ENCODE peak calls at places on chromosomes 13 and 19, in seven cellular contexts. O is astrocyte, D is A673, H is DND-41, L is PC-3, T is HCT116, G is neural progenitor cell. K is an unnamed sample.

GRCh38 chr19:32138416-32138815 is 207.0 kb upstream of the ZNF507 start:
- DNase-seq in G (no peak), O (no peak), L (no peak), H (no peak), T (no peak), D (peak; percentile 8), K (no peak)

GRCh38 chr19:52297601-52298358 is 811 bp downstream of the ZNF480 start:
- DNase-seq in T (no peak), O (no peak), L (no peak), G (peak; percentile 5), H (peak; percentile 48), D (peak; percentile 8), K (peak; percentile 3)

GRCh38 chr19:35935911-35936737 is at the start of gene LRFN3:
- DNase-seq in D (peak; percentile 90), L (peak; percentile 66), O (peak; percentile 52), H (peak; percentile 79), G (peak; percentile 95), T (peak; percentile 57), K (peak; percentile 45)

GRCh38 chr19:6773323-6773931 is 919 bp downstream of the VAV1 start:
- DNase-seq in H (peak; percentile 80), L (no peak), T (no peak), O (no peak), G (no peak), D (peak; percentile 89), K (no peak)

GRCh38 chr19:17618919-17619318 is 63.5 kb downstream of the COLGALT1 start:
- DNase-seq in T (no peak), G (no peak), O (no peak), H (no peak), L (no peak), D (no peak), K (no peak)

GRCh38 chr13:48645845-48646244 is 7.9 kb upstream of the CYSLTR2 start:
- DNase-seq in L (no peak), T (no peak), H (no peak), O (no peak), G (no peak), D (no peak), K (no peak)

GRCh38 chr19:29614046-29614445 is 8.0 kb downstream of the POP4 start:
- DNase-seq in O (no peak), D (no peak), T (no peak), G (no peak), H (no peak), L (no peak), K (no peak)

GRCh38 chr19:3785464-3785937 is 680 bp downstream of the MATK start:
- DNase-seq in O (no peak), H (peak; percentile 50), G (peak; percentile 2), T (no peak), L (no peak), D (no peak), K (no peak)

GRCh38 chr13:30334663-30335386 is 27.5 kb upstream of the KATNAL1 start:
- DNase-seq in T (peak; percentile 59), G (peak; percentile 64), H (no peak), L (peak; percentile 44), O (no peak), D (peak; percentile 59), K (peak; percentile 37)

GRCh38 chr19:49157445-49158224 is at the start of gene TRPM4:
- DNase-seq in T (peak; percentile 62), G (peak; percentile 96), O (peak; percentile 46), H (peak; percentile 66), D (peak; percentile 93), L (peak; percentile 96), K (peak; percentile 73)

GRCh38 chr19:42601811-42602443 is 7.2 kb upstream of the CEACAM8 start:
- DNase-seq in H (peak; percentile 63), D (peak; percentile 34), L (peak; percentile 44), G (peak; percentile 48), O (peak; percentile 11), T (no peak), K (no peak)

DNA sequence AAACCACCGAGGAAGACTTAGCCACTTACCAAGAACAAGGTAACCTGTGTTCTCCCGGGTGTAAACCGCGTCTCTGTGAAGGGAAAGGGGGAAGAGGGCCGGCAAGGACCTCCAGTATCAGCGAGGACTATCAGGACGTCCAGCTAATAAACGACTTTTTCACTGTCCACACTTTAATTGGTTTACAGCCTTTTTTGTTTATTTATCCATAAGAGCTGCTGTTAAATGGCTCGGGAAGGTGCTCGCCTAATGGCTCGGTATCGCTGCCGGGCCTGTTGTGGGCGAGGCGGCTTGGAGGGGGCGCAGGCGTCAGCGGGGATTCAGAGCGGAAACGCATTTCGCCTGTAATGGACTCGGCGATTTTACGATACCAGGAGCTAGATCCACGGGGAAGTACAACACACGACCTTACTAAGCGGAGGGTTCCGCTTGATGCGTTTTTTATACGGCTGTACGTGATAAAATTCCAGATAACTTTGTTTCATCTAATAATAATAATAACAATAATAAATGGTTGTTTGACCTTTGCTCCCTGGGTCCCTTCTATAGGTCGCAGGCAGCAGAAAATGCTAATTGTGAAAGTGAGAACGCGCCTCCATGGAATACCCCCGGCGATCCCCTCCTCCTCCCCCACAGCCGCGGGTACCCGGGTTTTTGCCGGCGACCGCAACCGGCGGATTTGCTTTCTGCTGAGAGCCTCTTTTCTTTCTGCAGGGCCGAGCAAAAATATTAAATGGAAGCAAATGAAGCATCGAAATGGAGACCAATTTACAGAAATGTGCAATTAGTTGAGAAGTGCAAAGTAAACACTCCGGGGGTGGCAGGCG is 2.5 kb upstream of the PDX1 start:
- DNase-seq in T (no peak), O (no peak), H (no peak), G (peak; percentile 52), D (no peak), L (no peak), K (no peak)
- TF ChIP-seq EZH2 in T (no peak), O (no peak), H (no peak), G (peak; percentile 86), D (peak; percentile 84), L (no peak), K (peak; percentile 96)

GRCh38 chr19:1310853-1311180 is 25.1 kb downstream of the EFNA2 start:
- DNase-seq in H (no peak), D (no peak), G (peak; percentile 69), O (no peak), T (no peak), L (no peak), K (no peak)
- H3K9me3 ChIP-seq in H (no peaks in the 10 kb centered on the region), D (no peaks in the 10 kb centered on the region), G (no peaks in the 10 kb centered on the region), O (no peaks in the 10 kb centered on the region), T (no peaks in the 10 kb centered on the region), L (no peaks in the 10 kb centered on the region), K (no peaks in the 10 kb centered on the region)

DNA sequence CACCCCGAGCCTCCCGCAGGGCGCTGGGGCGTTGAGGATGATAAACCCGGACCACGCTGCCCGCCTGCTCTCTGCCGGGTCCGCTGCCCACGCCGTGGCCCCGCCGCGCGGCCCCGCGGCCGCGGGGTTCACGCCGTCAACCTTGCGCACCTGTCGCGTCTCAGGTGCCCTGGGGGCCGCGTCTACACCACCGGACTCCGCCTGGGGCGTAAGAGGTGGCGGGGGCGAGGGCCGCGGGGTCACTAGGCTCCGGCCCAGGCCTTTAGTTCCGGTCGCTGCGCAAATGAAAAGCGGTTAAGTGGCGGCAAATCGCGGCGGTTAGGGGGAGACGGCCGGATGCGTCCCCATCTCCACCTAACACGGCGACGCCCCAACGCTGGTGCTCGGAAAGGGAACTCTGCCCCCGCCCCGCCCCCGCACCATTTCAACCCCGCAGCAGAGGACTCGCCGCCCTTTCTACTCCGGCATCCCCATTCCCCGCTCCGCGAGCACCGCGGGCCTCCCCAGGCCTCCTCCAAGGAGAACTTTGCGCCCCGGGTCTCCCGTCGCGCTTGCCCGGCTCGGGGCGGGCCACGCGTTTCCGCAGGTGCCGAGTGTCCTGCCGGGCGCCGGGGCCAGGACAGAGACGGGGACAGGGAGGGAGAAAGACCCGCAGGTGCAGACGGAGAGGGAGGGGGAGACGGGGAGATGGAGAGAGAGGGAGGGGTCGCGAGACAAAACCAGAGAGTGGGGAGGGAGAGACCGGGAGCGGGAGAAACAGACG is 4.3 kb downstream of the ONECUT3 start:
- DNase-seq in H (no peak), G (peak; percentile 63), T (no peak), O (no peak), D (no peak), L (no peak), K (no peak)
- TF ChIP-seq EZH2 in H (no peak), G (peak; percentile 100), T (no peak), O (peak; percentile 93), D (peak; percentile 98), L (no peak), K (peak; percentile 35)

GRCh38 chr19:56827708-56828107 is 12.8 kb downstream of the PEG3 start:
- DNase-seq in H (no peak), L (no peak), T (no peak), D (no peak), O (no peak), G (no peak), K (no peak)

GRCh38 chr19:56832352-56832928 is 8.1 kb downstream of the PEG3 start:
- DNase-seq in G (no peak), O (no peak), H (no peak), T (no peak), D (no peak), L (no peak), K (no peak)

GRCh38 chr19:56831279-56831678 is 9.2 kb downstream of the PEG3 start:
- DNase-seq in T (no peak), H (no peak), G (no peak), D (no peak), O (no peak), L (no peak), K (no peak)

GRCh38 chr19:56834564-56835375 is 5.8 kb downstream of the PEG3 start:
- DNase-seq in G (no peak), D (no peak), O (no peak), H (no peak), T (no peak), L (no peak), K (no peak)

DNA sequence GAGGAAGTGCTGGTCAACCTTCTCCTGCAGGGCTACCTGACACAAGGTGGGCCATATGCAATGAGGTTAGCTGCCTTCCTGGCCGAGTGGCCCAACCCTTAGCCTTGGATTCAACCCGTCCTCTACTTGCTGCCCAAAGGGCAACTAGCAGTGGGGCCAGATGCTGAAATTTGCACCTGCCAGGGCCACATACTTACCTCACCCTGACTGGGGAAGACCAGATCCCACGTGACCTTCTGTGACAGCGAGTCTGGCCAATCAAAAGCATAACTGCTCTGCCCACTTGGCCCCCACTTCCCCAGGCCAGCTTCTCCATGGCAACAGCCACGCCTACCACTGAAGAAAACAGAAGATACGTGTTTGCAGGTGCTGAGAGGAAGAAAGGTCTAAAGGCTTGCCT is 10.9 kb downstream of the PEG3 start:
- DNase-seq in O (no peak), H (no peak), D (no peak), T (no peak), L (no peak), G (no peak), K (no peak)
- H3K9me3 ChIP-seq in O (peaks cover 7% of the 10 kb centered on the region), H (no peaks in the 10 kb centered on the region), D (no peaks in the 10 kb centered on the region), T (peaks cover 14% of the 10 kb centered on the region), L (peaks cover 37% of the 10 kb centered on the region), G (peaks cover 32% of the 10 kb centered on the region), K (peaks cover 9% of the 10 kb centered on the region)